ENCODE peak calls at places on chromosomes 4 and X, in ten cellular contexts. One of them, this sample, is unnamed.

GRCh38 chr4:27381806-27382205 is 521.2 kb downstream of the STIM2 start:
- DNase-seq in bronchial epithelial cell: peak
- DNase-seq in lung: no peak
- DNase-seq in pancreas: no peak
- DNase-seq in AG09309: no peak
- DNase-seq in PC-3: peak
- DNase-seq in esophagus squamous epithelium: no peak
- DNase-seq in neural progenitor cell: no peak
- DNase-seq in A549: no peak
- DNase-seq in H9: no peak
- DNase-seq in this sample: peak

GRCh38 chrX:155997436-155997835 is at the start of gene IL9R:
- DNase-seq in pancreas: no peak
- DNase-seq in H9: no peak
- DNase-seq in bronchial epithelial cell: no peak
- DNase-seq in AG09309: no peak
- DNase-seq in PC-3: no peak
- DNase-seq in lung: no peak
- DNase-seq in A549: no peak
- DNase-seq in neural progenitor cell: no peak
- DNase-seq in esophagus squamous epithelium: no peak
- DNase-seq in this sample: no peak

GRCh38 chr4:147207941-147208340 is 262.3 kb upstream of the TTC29 start:
- DNase-seq in AG09309: no peak
- DNase-seq in neural progenitor cell: no peak
- DNase-seq in esophagus squamous epithelium: no peak
- DNase-seq in H9: no peak
- DNase-seq in lung: no peak
- DNase-seq in PC-3: no peak
- DNase-seq in A549: no peak
- DNase-seq in pancreas: no peak
- DNase-seq in bronchial epithelial cell: no peak
- DNase-seq in this sample: no peak

GRCh38 chrX:13487731-13488505 is 81.5 kb upstream of the EGFL6 start:
- DNase-seq in PC-3: peak
- DNase-seq in bronchial epithelial cell: peak
- DNase-seq in AG09309: peak
- DNase-seq in A549: peak
- DNase-seq in pancreas: peak
- DNase-seq in H9: peak
- DNase-seq in lung: peak
- DNase-seq in neural progenitor cell: peak
- DNase-seq in esophagus squamous epithelium: no peak
- DNase-seq in this sample: peak

GRCh38 chr4:170106899-170107298 is 17.1 kb upstream of the AADAT start:
- DNase-seq in esophagus squamous epithelium: no peak
- DNase-seq in AG09309: no peak
- DNase-seq in H9: no peak
- DNase-seq in neural progenitor cell: no peak
- DNase-seq in lung: peak
- DNase-seq in pancreas: no peak
- DNase-seq in bronchial epithelial cell: no peak
- DNase-seq in PC-3: no peak
- DNase-seq in A549: no peak
- DNase-seq in this sample: no peak

GRCh38 chrX:44314259-44314734 is 29.2 kb downstream of the EFHC2 start:
- DNase-seq in bronchial epithelial cell: peak
- DNase-seq in neural progenitor cell: no peak
- DNase-seq in lung: no peak
- DNase-seq in pancreas: no peak
- DNase-seq in esophagus squamous epithelium: no peak
- DNase-seq in H9: no peak
- DNase-seq in A549: no peak
- DNase-seq in PC-3: peak
- DNase-seq in AG09309: no peak
- DNase-seq in this sample: no peak

GRCh38 chr4:137310156-137310555 is 222.1 kb downstream of the PCDH18 start:
- DNase-seq in pancreas: no peak
- DNase-seq in bronchial epithelial cell: no peak
- DNase-seq in A549: no peak
- DNase-seq in H9: no peak
- DNase-seq in lung: no peak
- DNase-seq in AG09309: no peak
- DNase-seq in esophagus squamous epithelium: no peak
- DNase-seq in neural progenitor cell: no peak
- DNase-seq in PC-3: no peak
- DNase-seq in this sample: peak

GRCh38 chrX:150363561-150364346 is 637 bp downstream of the MAMLD1 start:
- DNase-seq in pancreas: peak
- DNase-seq in esophagus squamous epithelium: no peak
- DNase-seq in neural progenitor cell: peak
- DNase-seq in AG09309: no peak
- DNase-seq in lung: peak
- DNase-seq in A549: peak
- DNase-seq in bronchial epithelial cell: no peak
- DNase-seq in PC-3: peak
- DNase-seq in H9: peak
- DNase-seq in this sample: peak

GRCh38 chrX:74343327-74343969 is 39.5 kb downstream of the ZCCHC13 start:
- DNase-seq in H9: no peak
- DNase-seq in A549: no peak
- DNase-seq in neural progenitor cell: no peak
- DNase-seq in pancreas: no peak
- DNase-seq in bronchial epithelial cell: no peak
- DNase-seq in PC-3: no peak
- DNase-seq in esophagus squamous epithelium: no peak
- DNase-seq in AG09309: no peak
- DNase-seq in lung: no peak
- DNase-seq in this sample: no peak

GRCh38 chrX:111095974-111096870 is at the start of gene PAK3:
- DNase-seq in pancreas: peak
- DNase-seq in PC-3: peak
- DNase-seq in A549: peak
- DNase-seq in esophagus squamous epithelium: no peak
- DNase-seq in AG09309: no peak
- DNase-seq in lung: no peak
- DNase-seq in H9: peak
- DNase-seq in bronchial epithelial cell: peak
- DNase-seq in neural progenitor cell: peak
- DNase-seq in this sample: peak

GRCh38 chr4:88246600-88246999 is 37.8 kb downstream of the PPM1K start:
- DNase-seq in bronchial epithelial cell: no peak
- DNase-seq in esophagus squamous epithelium: no peak
- DNase-seq in neural progenitor cell: no peak
- DNase-seq in AG09309: no peak
- DNase-seq in PC-3: no peak
- DNase-seq in H9: no peak
- DNase-seq in lung: no peak
- DNase-seq in A549: no peak
- DNase-seq in pancreas: no peak
- DNase-seq in this sample: no peak

GRCh38 chr4:150656882-150657281 is 74.9 kb downstream of the MAB21L2 start:
- DNase-seq in PC-3: no peak
- DNase-seq in AG09309: no peak
- DNase-seq in esophagus squamous epithelium: no peak
- DNase-seq in A549: peak
- DNase-seq in H9: no peak
- DNase-seq in pancreas: no peak
- DNase-seq in lung: no peak
- DNase-seq in bronchial epithelial cell: no peak
- DNase-seq in neural progenitor cell: no peak
- DNase-seq in this sample: no peak

GRCh38 chrX:103253608-103254007 is 1.3 kb downstream of the TCEAL8 start:
- DNase-seq in AG09309: no peak
- DNase-seq in H9: no peak
- DNase-seq in PC-3: no peak
- DNase-seq in bronchial epithelial cell: no peak
- DNase-seq in lung: no peak
- DNase-seq in neural progenitor cell: peak
- DNase-seq in pancreas: no peak
- DNase-seq in A549: no peak
- DNase-seq in esophagus squamous epithelium: no peak
- DNase-seq in this sample: no peak

DNA sequence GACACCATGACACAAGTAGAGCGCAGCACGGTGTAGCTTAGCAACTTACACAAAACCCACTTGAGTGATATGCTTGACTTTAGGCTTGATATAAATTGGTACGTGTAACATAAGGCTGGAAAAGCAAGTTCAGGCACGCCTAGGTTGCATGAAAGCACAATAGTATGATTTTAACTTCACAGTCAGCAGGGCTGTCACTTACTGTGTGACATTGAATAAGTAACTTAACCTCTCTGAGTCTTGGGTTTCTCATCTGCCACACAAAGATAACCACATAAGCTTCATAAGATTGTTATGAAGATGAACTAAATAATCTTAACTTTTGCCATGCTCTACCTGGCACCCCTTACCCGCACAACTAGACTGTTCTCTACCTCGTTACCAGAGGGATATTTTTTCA is 9.5 kb downstream of the SRD5A3 start:
- DNase-seq in neural progenitor cell: no peak
- DNase-seq in pancreas: no peak
- DNase-seq in AG09309: no peak
- DNase-seq in esophagus squamous epithelium: no peak
- DNase-seq in H9: no peak
- DNase-seq in bronchial epithelial cell: peak
- DNase-seq in lung: no peak
- DNase-seq in A549: no peak
- DNase-seq in PC-3: no peak
- DNase-seq in this sample: peak
- TF ChIP-seq CTCF in neural progenitor cell: no peak
- TF ChIP-seq CTCF in pancreas: no peak
- TF ChIP-seq CTCF in AG09309: no peak
- TF ChIP-seq CTCF in esophagus squamous epithelium: no peak
- TF ChIP-seq CTCF in H9: no peak
- TF ChIP-seq CTCF in bronchial epithelial cell: no peak
- TF ChIP-seq CTCF in lung: no peak
- TF ChIP-seq CTCF in A549: no peak
- TF ChIP-seq CTCF in PC-3: no peak
- TF ChIP-seq CTCF in this sample: no peak

DNA sequence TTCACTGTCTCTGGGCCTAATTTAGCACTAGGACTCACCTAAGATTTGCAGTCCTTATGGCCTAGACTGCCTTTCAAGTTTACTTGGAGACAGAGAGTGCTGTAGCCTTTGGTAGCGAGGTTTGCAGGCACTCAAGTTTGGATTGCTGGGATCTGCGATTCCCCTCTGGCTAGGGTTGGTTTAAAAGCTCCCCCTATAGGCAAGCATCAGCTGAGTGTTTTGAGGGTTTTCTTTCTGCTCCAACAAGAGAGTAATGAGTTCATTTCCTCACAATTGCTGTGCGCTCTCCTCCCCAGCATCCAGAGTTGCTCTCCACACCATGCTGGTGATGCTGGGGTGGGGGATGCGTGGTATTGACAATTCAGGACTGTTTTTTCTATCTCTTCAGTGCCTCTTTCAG is 206.9 kb downstream of the GLUD2 start:
- DNase-seq in A549: peak
- DNase-seq in AG09309: no peak
- DNase-seq in pancreas: no peak
- DNase-seq in esophagus squamous epithelium: no peak
- DNase-seq in H9: peak
- DNase-seq in neural progenitor cell: peak
- DNase-seq in bronchial epithelial cell: no peak
- DNase-seq in PC-3: peak
- DNase-seq in lung: no peak
- DNase-seq in this sample: peak
- TF ChIP-seq CTCF in A549: no peak
- TF ChIP-seq CTCF in AG09309: no peak
- TF ChIP-seq CTCF in pancreas: no peak
- TF ChIP-seq CTCF in esophagus squamous epithelium: no peak
- TF ChIP-seq CTCF in H9: peak
- TF ChIP-seq CTCF in neural progenitor cell: peak
- TF ChIP-seq CTCF in bronchial epithelial cell: no peak
- TF ChIP-seq CTCF in PC-3: peak
- TF ChIP-seq CTCF in lung: no peak
- TF ChIP-seq CTCF in this sample: no peak

DNA sequence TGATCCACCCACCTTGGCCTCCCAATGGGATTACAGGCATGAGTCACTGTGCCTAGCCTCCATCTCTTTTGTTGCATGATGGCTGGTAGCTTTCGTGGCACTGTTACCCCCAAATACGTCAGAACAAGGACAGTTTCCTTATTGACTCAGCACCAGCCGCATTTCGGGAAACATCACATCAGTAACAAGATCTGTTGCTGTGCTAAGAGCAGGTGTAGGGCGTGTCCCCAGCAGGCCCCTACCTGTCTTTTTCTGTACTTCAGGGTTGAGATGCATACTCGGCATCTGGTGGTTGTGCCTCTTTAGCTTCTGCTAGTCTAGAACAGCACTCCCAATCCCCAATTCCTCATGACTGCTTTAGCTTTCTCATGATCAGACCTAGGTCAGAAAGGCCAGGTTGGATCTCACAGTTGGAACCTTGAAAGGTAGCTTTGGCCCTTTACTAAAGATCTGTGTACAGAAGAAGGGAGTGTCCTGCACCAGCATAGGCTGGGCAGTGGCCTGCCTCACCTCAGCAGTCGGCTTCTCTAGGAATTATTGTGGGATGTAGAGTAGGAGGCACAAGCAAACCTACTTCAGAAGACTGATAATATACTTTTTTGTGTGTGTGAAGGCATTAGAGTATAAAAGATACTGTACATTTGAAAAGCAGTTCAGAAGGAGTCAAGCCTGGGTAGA is 36.8 kb downstream of the NSD2 start:
- DNase-seq in neural progenitor cell: no peak
- DNase-seq in lung: no peak
- DNase-seq in PC-3: no peak
- DNase-seq in A549: no peak
- DNase-seq in pancreas: no peak
- DNase-seq in AG09309: no peak
- DNase-seq in esophagus squamous epithelium: no peak
- DNase-seq in bronchial epithelial cell: peak
- DNase-seq in H9: no peak
- DNase-seq in this sample: peak
- TF ChIP-seq CTCF in neural progenitor cell: no peak
- TF ChIP-seq CTCF in lung: no peak
- TF ChIP-seq CTCF in PC-3: no peak
- TF ChIP-seq CTCF in A549: no peak
- TF ChIP-seq CTCF in pancreas: no peak
- TF ChIP-seq CTCF in AG09309: no peak
- TF ChIP-seq CTCF in esophagus squamous epithelium: peak
- TF ChIP-seq CTCF in bronchial epithelial cell: no peak
- TF ChIP-seq CTCF in H9: no peak
- TF ChIP-seq CTCF in this sample: no peak

DNA sequence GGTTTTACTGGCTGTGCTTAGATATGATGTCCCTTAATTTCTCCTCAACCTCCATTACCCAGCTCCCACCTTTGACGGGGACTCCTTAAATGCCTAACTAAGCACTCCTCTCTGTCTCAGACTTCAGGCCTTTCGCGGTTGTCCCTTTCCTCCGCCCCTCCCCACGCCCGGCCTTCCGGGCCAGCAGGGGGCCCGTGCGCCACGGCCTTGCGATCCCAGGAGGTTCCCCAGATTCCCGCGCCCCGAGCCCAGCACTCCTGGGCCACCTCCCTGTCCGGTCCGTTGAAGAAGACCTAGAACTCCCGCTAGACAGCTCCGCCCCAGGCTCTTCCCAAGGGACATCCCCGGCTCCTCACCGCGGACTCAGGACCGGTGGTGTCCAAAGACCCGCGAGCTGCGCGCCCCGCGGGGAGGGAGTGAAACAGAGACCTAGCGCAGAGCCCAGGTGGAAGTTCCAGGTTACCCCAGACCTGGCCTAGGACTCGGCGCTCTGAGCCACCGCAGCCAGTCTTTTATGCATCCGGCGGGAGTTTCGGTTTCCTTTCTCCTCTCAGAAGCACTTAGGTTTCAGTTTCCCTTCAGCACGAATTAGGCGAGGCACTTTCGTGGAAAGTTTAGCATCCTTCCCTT is at the start of gene DDX60:
- DNase-seq in PC-3: peak
- DNase-seq in AG09309: no peak
- DNase-seq in H9: peak
- DNase-seq in pancreas: peak
- DNase-seq in lung: peak
- DNase-seq in esophagus squamous epithelium: peak
- DNase-seq in A549: peak
- DNase-seq in bronchial epithelial cell: peak
- DNase-seq in neural progenitor cell: peak
- DNase-seq in this sample: peak
- TF ChIP-seq CTCF in PC-3: peak
- TF ChIP-seq CTCF in AG09309: peak
- TF ChIP-seq CTCF in H9: peak
- TF ChIP-seq CTCF in pancreas: no peak
- TF ChIP-seq CTCF in lung: no peak
- TF ChIP-seq CTCF in esophagus squamous epithelium: peak
- TF ChIP-seq CTCF in A549: peak
- TF ChIP-seq CTCF in bronchial epithelial cell: peak
- TF ChIP-seq CTCF in neural progenitor cell: peak
- TF ChIP-seq CTCF in this sample: peak